ENCODE peak calls at places on chromosome 1, in eight cellular contexts. V is hypothalamus; T is Panc1; M is naive thymus-derived CD8-positive, alpha-beta T cell; G is foreskin keratinocyte; H is amniotic epithelial cell; I is GM18507; L is psoas muscle. C is an unnamed sample.

GRCh38 chr1:76090284-76091180 is 16.0 kb downstream of the ST6GALNAC3 start:
- DNase-seq in M (no peak), G (no peak), I (no peak), V (no peak), T (no peak), L (no peak), H (peak; percentile 69), C (no peak)

GRCh38 chr1:157585984-157586383 is 11.9 kb downstream of the FCRL4 start:
- DNase-seq in V (no peak), H (no peak), T (no peak), M (no peak), L (no peak), I (no peak), G (no peak), C (no peak)

GRCh38 chr1:217004776-217005436 is 281.7 kb upstream of the ESRRG start:
- DNase-seq in G (no peak), V (no peak), L (no peak), I (no peak), T (no peak), H (no peak), M (no peak), C (no peak)

GRCh38 chr1:244022301-244022700 is 28.8 kb upstream of the ZBTB18 start:
- DNase-seq in V (no peak), I (no peak), H (peak; percentile 46), M (no peak), T (no peak), G (no peak), L (no peak), C (no peak)

GRCh38 chr1:218475275-218475674 is 130.1 kb downstream of the TGFB2 start:
- DNase-seq in G (peak; percentile 49), I (no peak), V (no peak), L (no peak), T (no peak), M (no peak), H (peak; percentile 16), C (no peak)

GRCh38 chr1:193275773-193276172 is 89.4 kb upstream of the B3GALT2 start:
- DNase-seq in I (no peak), M (no peak), H (no peak), G (no peak), T (no peak), L (no peak), V (no peak), C (no peak)

GRCh38 chr1:97630968-97631367 is 289.9 kb downstream of the DPYD start:
- DNase-seq in V (peak; percentile 2), I (no peak), L (no peak), G (no peak), T (no peak), H (no peak), M (no peak), C (no peak)

GRCh38 chr1:161131721-161132409 is 602 bp downstream of the DEDD start:
- DNase-seq in I (no peak), T (no peak), M (no peak), H (no peak), V (no peak), G (no peak), L (no peak), C (no peak)

GRCh38 chr1:231871878-231872277 is 245.3 kb downstream of the DISC1 start:
- DNase-seq in T (no peak), G (no peak), H (no peak), I (no peak), V (no peak), M (no peak), L (no peak), C (peak; percentile 55)

GRCh38 chr1:215530401-215530984 is 36.6 kb upstream of the KCTD3 start:
- DNase-seq in T (no peak), M (no peak), V (no peak), H (no peak), G (no peak), I (no peak), L (no peak), C (no peak)

GRCh38 chr1:110525250-110525597 is 6.2 kb upstream of the KCNA10 start:
- DNase-seq in T (no peak), M (no peak), L (no peak), H (no peak), G (no peak), I (no peak), V (no peak), C (no peak)

GRCh38 chr1:211944733-211945500 is 90.4 kb downstream of the INTS7 start:
- DNase-seq in L (no peak), H (peak; percentile 79), I (no peak), M (no peak), T (no peak), G (peak; percentile 89), V (no peak), C (no peak)

GRCh38 chr1:116855788-116856187 is 53.9 kb upstream of the PTGFRN start:
- DNase-seq in L (no peak), I (no peak), H (no peak), T (no peak), G (no peak), M (no peak), V (no peak), C (no peak)

GRCh38 chr1:205961405-205961804 is 18.1 kb upstream of the SLC26A9 start:
- DNase-seq in I (no peak), H (no peak), T (no peak), L (no peak), M (no peak), G (no peak), V (peak; percentile 8), C (no peak)

GRCh38 chr1:31936278-31936965 is 1.7 kb downstream of the PTP4A2 start:
- DNase-seq in M (no peak), I (no peak), L (no peak), V (no peak), G (no peak), H (no peak), T (no peak), C (no peak)

GRCh38 chr1:27862671-27863551 is 9.4 kb upstream of the THEMIS2 start:
- DNase-seq in T (peak; percentile 66), G (peak; percentile 91), L (peak; percentile 66), H (peak; percentile 99), I (no peak), M (no peak), V (peak; percentile 35), C (peak; percentile 84)

GRCh38 chr1:205495237-205495823 is 9.1 kb upstream of the CDK18 start:
- DNase-seq in T (no peak), V (no peak), G (no peak), M (no peak), L (no peak), I (no peak), H (no peak), C (peak; percentile 77)

GRCh38 chr1:222136869-222137268 is 395.0 kb upstream of the DUSP10 start:
- DNase-seq in H (no peak), T (no peak), I (no peak), V (no peak), G (no peak), L (no peak), M (no peak), C (no peak)

GRCh38 chr1:216111842-216112241 is 311.4 kb downstream of the USH2A start:
- DNase-seq in G (no peak), T (no peak), L (no peak), H (no peak), I (no peak), M (no peak), V (no peak), C (no peak)

GRCh38 chr1:193609592-193609991 is 423.2 kb upstream of the B3GALT2 start:
- DNase-seq in G (no peak), T (no peak), V (no peak), H (no peak), L (no peak), I (no peak), M (no peak), C (no peak)

GRCh38 chr1:209168204-209168603 is 415.3 kb upstream of the CAMK1G start:
- DNase-seq in I (no peak), T (no peak), L (no peak), M (no peak), G (no peak), V (no peak), H (no peak), C (no peak)

GRCh38 chr1:19220991-19221390 is 10.9 kb upstream of the UBR4 start:
- DNase-seq in M (no peak), L (no peak), G (no peak), H (peak; percentile 41), T (no peak), I (no peak), V (no peak), C (no peak)

GRCh38 chr1:56330400-56331026 is 248.8 kb downstream of the PLPP3 start:
- DNase-seq in M (no peak), H (peak; percentile 50), I (peak; percentile 4), L (no peak), T (no peak), G (no peak), V (no peak), C (no peak)

GRCh38 chr1:227885648-227886502 is 61.9 kb downstream of the WNT9A start:
- DNase-seq in G (peak; percentile 49), M (no peak), T (no peak), V (no peak), H (peak; percentile 15), I (no peak), L (peak; percentile 79), C (peak; percentile 85)

GRCh38 chr1:41754540-41754939 is 164.2 kb downstream of the HIVEP3 start:
- DNase-seq in H (no peak), V (no peak), L (no peak), I (no peak), M (no peak), T (no peak), G (no peak), C (peak; percentile 35)